ENCODE peak calls at places on chromosomes 4 and X, in six cellular contexts. W, G, V, Z, B and Q are unnamed samples.

GRCh38 chr4:142318280-142318679 is 527.8 kb downstream of the INPP4B start:
- DNase-seq in W (no peak), G (no peak), V (no peak), Z (no peak), B (no peak), Q (no peak)

GRCh38 chrX:261167-261857 is 19.9 kb upstream of the PLCXD1 start:
- DNase-seq in W (peak), G (no peak), V (no peak), Z (peak), B (peak), Q (no peak)

GRCh38 chr4:106186201-106186600 is 129.8 kb downstream of the TBCK start:
- DNase-seq in W (no peak), G (no peak), V (no peak), Z (no peak), B (no peak), Q (no peak)

GRCh38 chr4:173167793-173168395 is 717 bp upstream of the GALNT7 start:
- DNase-seq in W (peak), G (no peak), V (no peak), Z (peak), B (no peak), Q (no peak)

GRCh38 chrX:109040057-109040456 is 303.7 kb upstream of the IRS4 start:
- DNase-seq in W (no peak), G (no peak), V (no peak), Z (no peak), B (no peak), Q (no peak)

GRCh38 chrX:51694254-51694653 is 11.6 kb upstream of the CENPVL2 start:
- DNase-seq in W (no peak), G (no peak), V (no peak), Z (no peak), B (no peak), Q (no peak)

GRCh38 chrX:77900688-77901087 is 1.4 kb downstream of the COX7B start:
- DNase-seq in W (no peak), G (no peak), V (no peak), Z (no peak), B (no peak), Q (no peak)

GRCh38 chrX:79719568-79720231 is 294.9 kb upstream of the TBX22 start:
- DNase-seq in W (no peak), G (no peak), V (no peak), Z (no peak), B (no peak), Q (no peak)

DNA sequence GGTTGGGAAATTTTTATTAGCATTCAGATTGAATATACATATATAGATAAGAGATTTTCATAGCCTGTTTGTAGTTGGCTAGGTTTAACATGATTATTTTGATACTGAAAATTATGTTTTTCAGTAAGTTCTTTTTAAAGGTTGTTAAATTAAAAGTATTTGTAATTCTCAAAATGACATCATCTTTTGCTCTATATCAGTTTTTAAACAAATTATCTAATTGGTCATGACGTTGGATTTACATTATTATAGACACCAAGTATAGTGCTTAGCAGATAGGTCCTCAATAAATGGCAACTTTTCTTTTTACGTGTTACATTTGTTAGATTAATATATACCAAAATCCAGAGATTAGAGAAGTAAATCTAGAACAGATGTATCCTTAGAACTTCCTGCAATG is 1613.2 kb upstream of the TENM3 start:
- DNase-seq in W (no peak), G (no peak), V (no peak), Z (no peak), B (no peak), Q (no peak)
- TF ChIP-seq CTCF in W (no peak), G (no peak), V (no peak), Z (no peak), B (no peak), Q (no peak)

GRCh38 chr4:4880492-4880891 is 21.0 kb downstream of the MSX1 start:
- DNase-seq in W (peak), G (no peak), V (no peak), Z (no peak), B (no peak), Q (no peak)
- TF ChIP-seq CTCF in W (peak), G (peak), V (peak), Z (peak), B (peak), Q (peak)

GRCh38 chrX:25860322-25860721 is 277.8 kb upstream of the MAGEB18 start:
- DNase-seq in W (no peak), G (no peak), V (no peak), Z (no peak), B (no peak), Q (no peak)
- TF ChIP-seq CTCF in W (no peak), G (no peak), V (no peak), Z (no peak), B (no peak), Q (no peak)

GRCh38 chr4:2008921-2009650 is at the start of gene NELFA:
- DNase-seq in W (peak), G (peak), V (peak), Z (peak), B (peak), Q (peak)
- TF ChIP-seq CTCF in W (no peak), G (peak), V (no peak), Z (peak), B (no peak), Q (peak)

GRCh38 chrX:129347291-129347690 is 176.0 kb downstream of the SMARCA1 start:
- DNase-seq in W (no peak), G (no peak), V (no peak), Z (no peak), B (no peak), Q (no peak)
- TF ChIP-seq CTCF in W (no peak), G (peak), V (no peak), Z (no peak), B (no peak), Q (peak)